ENCODE peak calls at places on chromosomes 13 and 19, in four cellular contexts. B is right cardiac atrium; H is CD8-positive, alpha-beta memory T cell; E is BJ. Z is an unnamed sample. For H3K27me3, the result is how much of the 10 kb centered on the place peaks cover.

GRCh38 chr19:7254590-7254989 is 39.6 kb downstream of the INSR start:
- DNase-seq in B (no peak), E (no peak), H (no peak), Z (no peak)

GRCh38 chr19:10193666-10194499 is 870 bp downstream of the DNMT1 start:
- DNase-seq in H (no peak), E (no peak), B (peak), Z (no peak)

GRCh38 chr19:15161028-15161984 is 39.5 kb downstream of the NOTCH3 start:
- DNase-seq in B (peak), H (no peak), E (no peak), Z (no peak)

GRCh38 chr19:18425515-18426415 is 6.6 kb downstream of the SSBP4 start:
- DNase-seq in B (peak), H (peak), E (no peak), Z (no peak)

GRCh38 chr13:112220296-112220875 is 153.4 kb downstream of the SOX1 start:
- DNase-seq in H (no peak), E (no peak), B (no peak), Z (no peak)

GRCh38 chr13:21338156-21338555 is 120.9 kb downstream of the ZDHHC20 start:
- DNase-seq in H (no peak), B (no peak), E (no peak), Z (no peak)

GRCh38 chr19:12665281-12665573 is 1.3 kb downstream of the MAN2B1 start:
- DNase-seq in E (no peak), H (peak), B (peak), Z (peak)

GRCh38 chr19:41265376-41266153 is 1.4 kb downstream of the HNRNPUL1 start:
- DNase-seq in E (no peak), B (no peak), H (no peak), Z (no peak)

GRCh38 chr19:42606660-42607351 is 12.1 kb upstream of the CEACAM8 start:
- DNase-seq in B (peak), E (no peak), H (peak), Z (peak)

GRCh38 chr13:93549326-93549855 is 322.8 kb downstream of the GPC6 start:
- DNase-seq in E (no peak), B (no peak), H (no peak), Z (no peak)

GRCh38 chr19:40596608-40597328 is 4.4 kb upstream of the LTBP4 start:
- DNase-seq in H (peak), E (no peak), B (peak), Z (no peak)

GRCh38 chr13:49303533-49304252 is 56.0 kb downstream of the CDADC1 start:
- DNase-seq in E (no peak), B (peak), H (no peak), Z (no peak)

GRCh38 chr19:35090160-35090794 is 25.3 kb upstream of the FXYD3 start:
- DNase-seq in H (no peak), E (no peak), B (no peak), Z (peak)

GRCh38 chr13:53058077-53058660 is 29.6 kb downstream of the OLFM4 start:
- DNase-seq in E (no peak), H (no peak), B (no peak), Z (no peak)

GRCh38 chr19:14381689-14382474 is 638 bp downstream of the ADGRE5 start:
- DNase-seq in H (peak), B (peak), E (peak), Z (peak)

GRCh38 chr13:20796791-20797513 is 23.2 kb upstream of the EEF1AKMT1 start:
- DNase-seq in B (no peak), H (no peak), E (no peak), Z (no peak)

GRCh38 chr19:2475018-2475701 is 767 bp upstream of the GADD45B start:
- DNase-seq in B (peak), H (peak), E (no peak), Z (peak)
- H3K27me3 ChIP-seq in B (under half), H (under half), E (under half), Z (under half)

DNA sequence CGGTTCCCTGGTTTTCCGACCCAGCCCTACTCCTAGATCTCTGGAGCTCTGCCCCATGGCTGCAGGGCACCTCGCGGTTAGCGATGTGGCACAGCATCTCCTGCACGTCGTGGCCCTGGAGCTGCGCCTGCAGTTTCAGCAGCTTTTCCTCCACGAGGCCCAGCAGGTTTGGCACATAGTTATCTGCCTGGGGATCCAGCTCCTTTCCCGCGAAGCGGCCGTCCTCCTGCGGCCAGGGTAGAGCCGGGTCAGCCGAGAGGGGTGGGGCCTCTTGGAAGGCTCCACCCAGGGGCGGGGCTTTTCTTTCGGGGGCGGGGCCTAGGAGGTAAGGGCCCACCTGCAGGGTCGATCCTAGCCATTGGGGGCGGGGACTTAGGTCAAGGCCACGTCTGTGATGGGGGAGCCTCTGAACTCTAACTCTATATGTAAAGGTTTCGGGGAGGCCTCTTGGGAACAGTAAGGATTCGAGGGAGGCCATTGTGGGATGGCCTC is 2.5 kb upstream of the RGL3 start:
- DNase-seq in E (no peak), H (peak), B (peak), Z (no peak)
- H3K27me3 ChIP-seq in E (under half), H (under half), B (under half), Z (half or more)

GRCh38 chr19:49359851-49360845 is 2.1 kb downstream of the TEAD2 start:
- DNase-seq in E (no peak), B (peak), H (no peak), Z (no peak)
- H3K27me3 ChIP-seq in E (under half), B (under half), H (under half), Z (under half)

DNA sequence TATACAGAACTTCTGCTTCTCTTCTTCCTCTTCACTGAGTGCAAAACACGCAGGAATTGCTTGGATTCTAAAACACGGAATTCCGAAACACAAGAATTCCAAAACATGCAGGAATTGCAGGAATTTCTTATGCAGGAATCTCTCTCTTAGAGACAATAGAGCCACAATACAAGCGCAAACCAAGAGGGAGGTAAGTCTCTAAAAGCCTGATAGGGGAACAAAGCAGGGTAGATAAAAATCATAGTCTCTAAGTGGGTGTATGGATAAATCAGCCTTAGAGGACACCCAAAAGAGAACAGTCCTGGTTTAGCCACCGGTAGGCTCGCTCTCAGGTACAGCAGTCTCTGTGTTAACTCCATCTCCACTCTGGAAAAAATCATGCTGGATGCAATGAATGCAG is 112.9 kb downstream of the LHFPL6 start:
- DNase-seq in H (no peak), E (no peak), B (no peak), Z (no peak)
- H3K27me3 ChIP-seq in H (under half), E (under half), B (under half), Z (under half)

DNA sequence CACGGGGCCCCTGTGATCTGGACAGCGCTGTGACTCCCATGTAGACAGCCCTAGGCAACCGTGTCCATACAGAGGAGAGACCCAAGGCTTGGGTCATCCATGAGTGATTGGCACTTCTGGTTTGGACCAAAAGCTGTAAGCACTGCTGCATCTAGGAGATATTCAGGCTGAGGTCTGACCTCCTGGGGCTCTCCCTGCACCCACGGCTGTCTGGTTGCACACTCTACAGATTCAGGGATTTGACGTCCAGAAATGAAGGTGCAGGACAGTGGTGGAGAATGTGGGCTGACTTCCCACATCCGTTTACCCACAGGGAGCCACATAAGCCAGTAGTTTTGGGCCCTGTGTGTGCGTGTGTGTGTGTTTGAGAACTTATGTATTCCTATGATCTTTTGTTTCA is 76.2 kb upstream of the ARHGEF7 start:
- DNase-seq in B (no peak), E (no peak), H (no peak), Z (no peak)
- H3K27me3 ChIP-seq in B (under half), E (under half), H (under half), Z (under half)